ENCODE peak calls at places on chromosomes 1 and 21, in six cellular contexts. A, S, M, V, B and I are unnamed samples.

GRCh38 chr1:84763912-84764675 is 73.8 kb upstream of the SSX2IP start:
- DNase-seq in B (no peak), M (no peak), S (no peak), V (no peak), A (no peak), I (no peak)

GRCh38 chr21:32044205-32044874 is 171.5 kb downstream of the HUNK start:
- DNase-seq in B (no peak), V (no peak), A (no peak), S (no peak), M (no peak), I (no peak)

GRCh38 chr1:168531605-168532345 is 12.0 kb downstream of the XCL2 start:
- DNase-seq in M (peak; percentile 24), A (no peak), B (no peak), S (no peak), V (no peak), I (no peak)

GRCh38 chr1:231612393-231613089 is 14.0 kb upstream of the DISC1 start:
- DNase-seq in M (no peak), A (peak; percentile 38), S (no peak), V (peak; percentile 77), B (no peak), I (no peak)

GRCh38 chr21:39630827-39631226 is 18.1 kb downstream of the B3GALT5 start:
- DNase-seq in A (no peak), S (no peak), V (no peak), M (peak; percentile 50), B (no peak), I (no peak)

GRCh38 chr1:200885564-200886402 is 8.9 kb upstream of the INAVA start:
- DNase-seq in V (no peak), M (no peak), S (no peak), A (no peak), B (no peak), I (no peak)

GRCh38 chr1:90717356-90717664 is 208 bp upstream of the BARHL2 start:
- DNase-seq in A (no peak), V (no peak), M (no peak), S (no peak), B (no peak), I (no peak)

GRCh38 chr1:93374334-93375106 is 28.8 kb downstream of the DR1 start:
- DNase-seq in B (no peak), M (no peak), A (no peak), S (no peak), V (no peak), I (no peak)

GRCh38 chr1:195584870-195585624 is 1023.2 kb downstream of the KCNT2 start:
- DNase-seq in M (peak; percentile 9), V (no peak), A (no peak), S (peak; percentile 31), B (no peak), I (no peak)

GRCh38 chr1:204191481-204191880 is 4.8 kb downstream of the KISS1 start:
- DNase-seq in B (no peak), A (no peak), V (no peak), S (no peak), M (no peak), I (no peak)

GRCh38 chr1:229563701-229564100 is 5.2 kb upstream of the ABCB10 start:
- DNase-seq in M (peak; percentile 10), B (peak; percentile 73), V (no peak), A (no peak), S (no peak), I (peak; percentile 81)

DNA sequence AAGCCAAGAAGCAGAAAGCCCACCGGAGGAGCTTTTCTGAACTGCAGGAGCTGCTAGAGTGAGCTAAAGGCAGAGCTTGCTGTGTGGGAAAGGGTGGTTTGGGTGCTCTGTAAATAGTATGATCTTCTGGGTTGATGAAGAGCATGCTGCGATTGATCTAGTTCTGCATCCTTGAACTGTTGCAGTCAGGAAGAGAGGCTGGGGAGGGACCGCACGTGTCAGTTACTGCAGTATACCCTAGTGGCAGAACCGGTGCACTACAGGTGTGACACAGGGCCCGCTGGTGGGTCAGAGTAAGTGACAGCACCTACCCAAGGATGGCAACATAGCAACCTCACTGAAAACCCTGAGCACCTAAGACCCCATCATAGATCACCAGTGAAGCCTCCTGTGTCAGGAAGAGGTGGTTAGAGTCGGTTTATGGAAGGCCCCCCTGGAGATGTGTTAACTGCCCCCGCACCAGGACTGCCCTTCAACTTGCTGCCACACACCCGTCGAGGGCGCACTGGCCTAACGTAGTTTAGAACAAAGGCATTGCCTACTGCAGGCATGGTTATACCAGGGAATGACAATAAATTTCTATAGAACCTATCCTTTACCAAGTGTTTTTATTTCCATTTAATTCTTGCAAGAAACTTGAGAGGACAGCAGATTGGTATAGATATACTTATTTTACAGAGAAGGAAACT is 146.0 kb upstream of the KIAA0040 start:
- DNase-seq in V (peak; percentile 50), M (no peak), S (peak; percentile 42), A (peak; percentile 47), B (no peak), I (no peak)
- TF ChIP-seq CTCF in V (peak; percentile 57), M (peak; percentile 5), S (peak; percentile 51), A (peak; percentile 60), B (peak; percentile 36), I (peak; percentile 23)

GRCh38 chr1:109689844-109690405 is 2.3 kb downstream of the GSTM1 start:
- DNase-seq in B (no peak), S (no peak), V (no peak), M (no peak), A (no peak), I (no peak)

GRCh38 chr1:109691762-109692161 is 4.1 kb downstream of the GSTM1 start:
- DNase-seq in M (no peak), B (no peak), S (no peak), V (no peak), A (no peak), I (no peak)

DNA sequence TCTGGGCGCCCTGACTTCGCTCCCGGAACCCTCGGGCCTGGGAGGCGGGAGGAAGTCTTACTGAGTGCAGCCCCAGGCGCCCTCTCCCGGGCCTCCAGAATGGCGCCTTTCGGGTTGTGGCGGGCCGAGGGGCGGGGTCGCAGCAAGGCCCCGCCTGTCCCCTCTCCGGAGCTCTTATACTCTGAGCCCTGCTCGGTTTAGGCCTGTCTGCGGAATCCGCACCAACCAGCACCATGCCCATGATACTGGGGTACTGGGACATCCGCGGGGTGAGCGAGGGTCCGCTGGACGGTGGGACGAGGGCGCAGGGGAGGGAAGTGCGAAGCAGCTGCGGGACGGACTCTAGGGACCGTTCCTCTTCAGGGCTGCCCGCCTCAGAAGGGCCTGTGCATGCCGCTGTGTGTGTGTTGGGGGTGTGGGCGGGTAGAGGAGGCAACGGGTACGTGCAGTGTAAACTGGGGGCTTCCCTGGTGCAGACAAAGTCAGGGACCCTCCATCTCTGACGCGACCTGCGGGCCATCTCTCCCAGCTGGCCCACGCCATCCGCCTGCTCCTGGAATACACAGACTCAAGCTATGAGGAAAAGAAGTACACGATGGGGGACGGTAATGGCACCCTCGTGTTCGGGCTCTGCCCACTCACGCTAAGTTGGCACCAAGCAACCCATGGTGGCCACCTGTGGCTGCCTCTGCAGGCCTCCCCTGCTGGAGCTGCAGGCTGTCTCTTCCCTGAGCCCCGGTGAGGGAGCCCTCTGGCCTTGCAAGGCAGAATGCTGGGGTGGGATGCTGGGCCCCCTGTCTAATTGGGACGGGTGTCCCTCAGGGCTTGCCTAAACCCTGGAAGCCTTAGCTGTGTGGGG is at the start of gene GSTM1:
- DNase-seq in M (no peak), B (no peak), V (no peak), A (peak; percentile 73), S (no peak), I (no peak)
- TF ChIP-seq CTCF in M (peak; percentile 24), B (no peak), V (no peak), A (peak; percentile 63), S (no peak), I (no peak)

GRCh38 chr1:111346089-111346885 is 55.6 kb downstream of the CHIA start:
- DNase-seq in B (peak; percentile 81), A (peak; percentile 80), M (peak; percentile 74), S (peak; percentile 58), V (peak; percentile 91), I (peak; percentile 90)
- TF ChIP-seq CTCF in B (no peak), A (peak; percentile 30), M (no peak), S (no peak), V (peak; percentile 61), I (peak; percentile 42)

DNA sequence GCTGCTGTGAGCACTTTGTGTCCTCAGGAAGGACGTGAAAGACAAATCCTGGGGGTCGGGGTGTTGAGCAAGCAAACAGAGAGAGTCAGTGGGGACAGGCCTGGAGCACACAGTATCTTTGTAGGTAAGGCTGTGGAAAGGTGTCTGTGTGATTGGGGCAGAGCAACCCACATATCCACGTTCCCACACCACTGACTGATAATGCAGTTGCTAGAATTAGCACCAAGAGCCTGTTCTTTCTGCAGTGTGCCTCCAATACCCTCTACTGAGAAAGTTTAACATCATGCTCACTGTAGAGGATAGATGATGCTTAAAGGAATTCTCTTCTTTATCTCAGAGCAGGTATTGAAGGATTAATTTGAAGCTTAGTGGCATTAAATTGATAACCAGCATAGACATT is 161.1 kb downstream of the PIK3R3 start:
- DNase-seq in M (no peak), S (no peak), B (no peak), A (no peak), V (no peak), I (no peak)
- TF ChIP-seq CTCF in M (no peak), S (no peak), B (no peak), A (no peak), V (no peak), I (no peak)

GRCh38 chr1:47618830-47619229 is 181.0 kb downstream of the FOXD2 start:
- DNase-seq in V (no peak), S (no peak), A (no peak), M (no peak), B (no peak), I (no peak)
- TF ChIP-seq CTCF in V (no peak), S (no peak), A (no peak), M (no peak), B (no peak), I (no peak)

GRCh38 chr1:63069214-63069613 is 253.2 kb upstream of the FOXD3 start:
- DNase-seq in B (no peak), V (no peak), A (no peak), M (no peak), S (no peak), I (no peak)

GRCh38 chr1:63074321-63074720 is 248.0 kb upstream of the FOXD3 start:
- DNase-seq in B (no peak), S (no peak), A (no peak), V (no peak), M (no peak), I (no peak)

GRCh38 chr1:63068626-63069025 is 253.7 kb upstream of the FOXD3 start:
- DNase-seq in M (no peak), B (no peak), A (no peak), S (no peak), V (no peak), I (no peak)

DNA sequence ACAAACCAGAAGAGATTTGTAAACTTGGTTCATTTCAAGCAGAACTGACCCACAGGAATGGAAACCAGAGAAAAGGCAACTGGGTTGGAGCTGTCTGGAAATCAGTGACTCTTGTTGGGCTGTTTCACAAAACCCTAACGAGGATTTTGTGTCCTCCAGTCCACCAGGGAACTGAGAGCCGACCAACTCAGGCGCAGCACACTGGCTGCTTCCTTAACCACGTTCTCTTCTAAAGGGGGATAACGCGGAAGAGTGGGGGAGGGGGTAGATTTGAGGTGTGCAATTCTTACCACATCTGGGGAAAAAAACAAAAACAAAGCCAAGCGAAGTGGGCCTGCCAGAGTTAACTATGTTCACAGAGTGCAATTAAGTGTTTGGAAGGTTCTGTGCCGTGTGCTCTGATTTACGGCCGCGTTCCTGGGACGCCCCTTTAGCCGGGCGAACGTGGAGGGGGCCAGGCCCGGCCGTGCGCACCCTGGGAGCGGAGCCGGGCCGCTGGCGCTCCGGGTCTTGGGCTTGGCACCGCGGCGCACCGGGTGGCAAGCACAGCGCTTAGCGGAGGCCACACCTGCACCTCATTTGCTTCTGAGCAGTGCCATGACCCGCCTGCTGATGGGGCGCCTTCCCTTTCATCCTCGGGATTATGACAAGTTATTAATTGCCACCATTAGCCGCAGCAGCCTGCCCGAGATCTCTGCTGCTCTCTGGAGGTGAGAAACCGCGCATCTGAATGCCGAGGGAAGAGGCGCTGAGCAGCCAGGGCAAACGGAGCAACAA is 248.6 kb upstream of the FOXD3 start:
- DNase-seq in V (no peak), S (no peak), B (no peak), A (no peak), M (no peak), I (peak; percentile 13)
- TF ChIP-seq CTCF in V (no peak), S (no peak), B (no peak), A (no peak), M (no peak), I (peak; percentile 44)